ENCODE peak calls at places on chromosomes 1 and 21, in six cellular contexts. G is H7; N is body of pancreas; M is CD4-positive, CD25-positive, alpha-beta regulatory T cell; P is epithelial cell of proximal tubule; H is GM06990. F is an unnamed sample.

GRCh38 chr1:87362063-87362833 is 33.6 kb downstream of the LMO4 start:
- DNase-seq in M (no peak), H (no peak), P (no peak), G (no peak), N (no peak), F (no peak)

GRCh38 chr1:90074555-90075315 is 79.8 kb downstream of the ZNF326 start:
- DNase-seq in N (no peak), H (no peak), G (no peak), M (no peak), P (no peak), F (no peak)

GRCh38 chr1:165288301-165289120 is 68.0 kb downstream of the LMX1A start:
- DNase-seq in P (no peak), N (peak; percentile 29), H (no peak), G (no peak), M (no peak), F (peak; percentile 36)

GRCh38 chr21:42593815-42594157 is 59.6 kb upstream of the PDE9A start:
- DNase-seq in G (no peak), H (no peak), M (no peak), N (no peak), P (no peak), F (no peak)

GRCh38 chr21:45073301-45074047 is 906 bp upstream of the ADARB1 start:
- DNase-seq in H (no peak), N (peak; percentile 68), G (peak; percentile 88), P (no peak), M (no peak), F (peak; percentile 86)

GRCh38 chr1:171985639-171986038 is 144.3 kb downstream of the DNM3 start:
- DNase-seq in M (no peak), H (no peak), G (peak; percentile 21), P (no peak), N (no peak), F (no peak)

GRCh38 chr1:21869620-21870121 is 57.6 kb downstream of the LDLRAD2 start:
- DNase-seq in G (no peak), P (peak; percentile 64), N (peak; percentile 80), H (no peak), M (no peak), F (peak; percentile 6)

GRCh38 chr1:115838805-115839705 is 1.9 kb downstream of the NHLH2 start:
- DNase-seq in G (peak; percentile 89), P (no peak), M (no peak), H (peak; percentile 6), N (peak; percentile 34), F (no peak)

DNA sequence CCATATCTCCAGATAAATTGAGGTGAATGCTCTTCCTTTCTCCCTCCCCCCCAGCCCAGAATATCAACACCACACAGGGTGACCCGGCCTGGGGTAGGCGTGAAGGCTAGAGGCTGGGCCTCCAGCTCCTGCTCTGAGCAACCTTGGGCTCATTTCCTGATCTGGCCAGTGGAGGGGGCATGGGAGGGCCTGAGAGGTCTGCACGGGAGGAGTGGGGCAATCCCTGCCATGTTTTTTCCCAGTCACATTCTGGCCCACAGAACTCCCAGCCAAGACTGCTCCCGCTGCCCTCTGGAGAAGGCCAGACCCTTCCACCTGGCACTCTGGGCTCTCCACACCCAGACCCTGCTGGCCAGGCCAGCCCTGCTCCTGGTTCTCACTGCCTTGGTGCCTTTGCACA is 3.9 kb downstream of the CLDN19 start:
- DNase-seq in P (no peak), G (peak; percentile 86), M (no peak), N (no peak), H (no peak), F (no peak)
- H3K4me3 ChIP-seq in P (no peak overlapping the region), G (no peak overlapping the region), M (no peak overlapping the region), N (no peak overlapping the region), H (no peak overlapping the region), F (no peak overlapping the region)

GRCh38 chr1:232306269-232306911 is 323.5 kb downstream of the SIPA1L2 start:
- DNase-seq in M (no peak), H (no peak), P (no peak), G (peak; percentile 35), N (peak; percentile 63), F (peak; percentile 76)
- H3K4me3 ChIP-seq in M (no peak overlapping the region), H (no peak overlapping the region), P (no peak overlapping the region), G (no peak overlapping the region), N (no peak overlapping the region), F (no peak overlapping the region)

GRCh38 chr1:161090617-161091016 is 1.3 kb upstream of the NECTIN4 start:
- DNase-seq in G (peak; percentile 6), N (no peak), P (no peak), H (no peak), M (no peak), F (no peak)

GRCh38 chr1:161091093-161091492 is 1.7 kb upstream of the NECTIN4 start:
- DNase-seq in P (no peak), M (no peak), G (peak; percentile 18), H (no peak), N (no peak), F (no peak)

GRCh38 chr1:161089938-161090337 is 580 bp upstream of the NECTIN4 start:
- DNase-seq in N (no peak), P (no peak), H (no peak), M (no peak), G (no peak), F (no peak)

GRCh38 chr1:161092621-161093028 is 3.3 kb upstream of the NECTIN4 start:
- DNase-seq in H (no peak), P (no peak), G (peak; percentile 11), M (no peak), N (no peak), F (no peak)

DNA sequence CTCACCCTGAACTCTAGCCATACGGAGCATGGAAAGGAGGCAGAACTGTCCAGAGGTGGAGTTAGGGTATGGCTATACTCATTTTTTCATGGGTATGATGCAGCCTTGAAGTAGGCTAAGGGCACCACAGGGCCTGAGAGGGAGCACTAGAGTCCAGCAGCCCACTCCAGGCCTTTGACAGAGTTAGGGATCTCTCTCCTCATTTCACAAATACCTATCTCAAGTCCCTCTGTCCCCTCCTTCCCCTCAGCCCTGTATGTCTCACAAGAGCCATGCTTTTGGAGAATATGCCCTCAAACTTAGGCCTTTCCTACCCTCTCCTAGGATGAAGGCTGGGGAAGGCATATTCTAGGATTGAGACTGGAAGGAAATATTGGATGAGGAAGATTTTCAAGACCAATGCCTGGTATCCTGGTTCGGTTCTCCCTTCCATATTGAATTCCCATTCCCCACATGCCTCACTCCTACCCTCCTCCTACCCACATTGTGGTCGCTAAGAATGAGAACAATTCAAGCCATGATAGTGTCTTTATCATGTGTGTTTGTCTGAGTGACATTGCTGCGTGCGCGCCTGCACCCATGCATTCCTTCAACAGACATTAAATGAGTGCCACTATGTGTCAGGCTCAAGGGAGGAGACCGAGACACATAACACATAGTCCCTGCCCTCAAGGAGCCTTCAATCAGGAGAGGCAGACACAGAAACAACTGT is 2.6 kb upstream of the NECTIN4 start:
- DNase-seq in G (peak; percentile 14), M (no peak), N (no peak), P (no peak), H (no peak), F (no peak)
- H3K4me3 ChIP-seq in G (no peak overlapping the region), M (no peak overlapping the region), N (no peak overlapping the region), P (no peak overlapping the region), H (no peak overlapping the region), F (no peak overlapping the region)

GRCh38 chr1:98398092-98398491 is 263.4 kb upstream of the SNX7 start:
- DNase-seq in H (no peak), P (no peak), N (no peak), M (no peak), G (no peak), F (no peak)

GRCh38 chr1:98399219-98399618 is 262.3 kb upstream of the SNX7 start:
- DNase-seq in P (no peak), N (no peak), M (no peak), H (no peak), G (no peak), F (no peak)

GRCh38 chr1:98398649-98399048 is 262.9 kb upstream of the SNX7 start:
- DNase-seq in G (no peak), N (no peak), M (no peak), P (no peak), H (no peak), F (no peak)

GRCh38 chr1:98402860-98403259 is 258.7 kb upstream of the SNX7 start:
- DNase-seq in H (no peak), M (no peak), P (no peak), N (no peak), G (no peak), F (no peak)

GRCh38 chr1:98400446-98400845 is 261.1 kb upstream of the SNX7 start:
- DNase-seq in N (no peak), M (no peak), G (no peak), H (no peak), P (no peak), F (no peak)
- H3K4me3 ChIP-seq in N (no peak overlapping the region), M (no peak overlapping the region), G (no peak overlapping the region), H (no peak overlapping the region), P (no peak overlapping the region), F (no peak overlapping the region)